ENCODE peak calls at places on chromosomes 2 and 18, in ten cellular contexts. One of them, this sample, is unnamed.

GRCh38 chr18:74478876-74479275 is 17.3 kb upstream of the CNDP2 start:
- DNase-seq in stomach: no peak
- DNase-seq in prostate gland: no peak
- DNase-seq in natural killer cell: no peak
- DNase-seq in kidney epithelial cell: no peak
- DNase-seq in posterior cingulate gyrus: no peak
- DNase-seq in sigmoid colon: no peak
- DNase-seq in NCI-H1417: no peak
- DNase-seq in tibial artery: no peak
- DNase-seq in GM12892: no peak
- DNase-seq in this sample: no peak

GRCh38 chr2:77016964-77017363 is 505.2 kb downstream of the LRRTM4 start:
- DNase-seq in sigmoid colon: no peak
- DNase-seq in GM12892: no peak
- DNase-seq in NCI-H1417: no peak
- DNase-seq in kidney epithelial cell: no peak
- DNase-seq in tibial artery: no peak
- DNase-seq in prostate gland: no peak
- DNase-seq in stomach: no peak
- DNase-seq in posterior cingulate gyrus: no peak
- DNase-seq in natural killer cell: no peak
- DNase-seq in this sample: no peak

GRCh38 chr2:152743004-152743403 is 24.6 kb downstream of the ARL6IP6 start:
- DNase-seq in tibial artery: no peak
- DNase-seq in GM12892: no peak
- DNase-seq in stomach: no peak
- DNase-seq in NCI-H1417: peak
- DNase-seq in prostate gland: no peak
- DNase-seq in kidney epithelial cell: no peak
- DNase-seq in sigmoid colon: no peak
- DNase-seq in posterior cingulate gyrus: no peak
- DNase-seq in natural killer cell: no peak
- DNase-seq in this sample: no peak

GRCh38 chr2:127993659-127994058 is 34.2 kb downstream of the SAP130 start:
- DNase-seq in natural killer cell: no peak
- DNase-seq in sigmoid colon: no peak
- DNase-seq in prostate gland: no peak
- DNase-seq in posterior cingulate gyrus: no peak
- DNase-seq in GM12892: no peak
- DNase-seq in kidney epithelial cell: no peak
- DNase-seq in tibial artery: no peak
- DNase-seq in stomach: no peak
- DNase-seq in NCI-H1417: no peak
- DNase-seq in this sample: no peak

GRCh38 chr2:20218331-20219320 is 6.3 kb downstream of the SDC1 start:
- DNase-seq in natural killer cell: no peak
- DNase-seq in GM12892: no peak
- DNase-seq in sigmoid colon: no peak
- DNase-seq in stomach: no peak
- DNase-seq in posterior cingulate gyrus: no peak
- DNase-seq in NCI-H1417: no peak
- DNase-seq in tibial artery: no peak
- DNase-seq in prostate gland: no peak
- DNase-seq in kidney epithelial cell: no peak
- DNase-seq in this sample: no peak

GRCh38 chr18:45248240-45248903 is 366.9 kb upstream of the SLC14A2 start:
- DNase-seq in natural killer cell: no peak
- DNase-seq in stomach: no peak
- DNase-seq in sigmoid colon: peak
- DNase-seq in posterior cingulate gyrus: no peak
- DNase-seq in NCI-H1417: no peak
- DNase-seq in kidney epithelial cell: no peak
- DNase-seq in prostate gland: peak
- DNase-seq in GM12892: no peak
- DNase-seq in tibial artery: peak
- DNase-seq in this sample: peak

GRCh38 chr18:11005528-11005927 is 143.8 kb downstream of the PIEZO2 start:
- DNase-seq in GM12892: no peak
- DNase-seq in tibial artery: no peak
- DNase-seq in NCI-H1417: peak
- DNase-seq in kidney epithelial cell: peak
- DNase-seq in natural killer cell: no peak
- DNase-seq in sigmoid colon: peak
- DNase-seq in posterior cingulate gyrus: no peak
- DNase-seq in prostate gland: no peak
- DNase-seq in stomach: peak
- DNase-seq in this sample: no peak

GRCh38 chr2:101827246-101827645 is 129.7 kb downstream of the MAP4K4 start:
- DNase-seq in prostate gland: no peak
- DNase-seq in GM12892: no peak
- DNase-seq in posterior cingulate gyrus: no peak
- DNase-seq in stomach: no peak
- DNase-seq in tibial artery: no peak
- DNase-seq in sigmoid colon: no peak
- DNase-seq in natural killer cell: no peak
- DNase-seq in kidney epithelial cell: peak
- DNase-seq in NCI-H1417: no peak
- DNase-seq in this sample: no peak

GRCh38 chr2:239942090-239942489 is 83.1 kb downstream of the NDUFA10 start:
- DNase-seq in posterior cingulate gyrus: no peak
- DNase-seq in tibial artery: no peak
- DNase-seq in stomach: no peak
- DNase-seq in kidney epithelial cell: no peak
- DNase-seq in sigmoid colon: peak
- DNase-seq in NCI-H1417: peak
- DNase-seq in prostate gland: no peak
- DNase-seq in natural killer cell: no peak
- DNase-seq in GM12892: no peak
- DNase-seq in this sample: no peak